ENCODE peak calls at places on chromosomes 11 and 22, in six cellular contexts. Y is foreskin melanocyte; N is renal cortical epithelial cell; L is IMR-90; U is CD8-positive, alpha-beta memory T cell; J is cardiac fibroblast. V is an unnamed sample.

GRCh38 chr11:32029721-32030120 is 61.2 kb upstream of the RCN1 start:
- DNase-seq in J (peak), Y (no peak), U (no peak), L (no peak), N (no peak), V (no peak)

GRCh38 chr11:45655347-45655756 is 10.1 kb downstream of the CHST1 start:
- DNase-seq in L (peak), N (peak), U (peak), Y (peak), J (peak), V (peak)

GRCh38 chr11:59463176-59463575 is 6.4 kb downstream of the OR4D6 start:
- DNase-seq in J (peak), N (no peak), U (no peak), Y (peak), L (no peak), V (peak)

GRCh38 chr11:121711236-121711635 is 258.5 kb upstream of the SORL1-AS1 start:
- DNase-seq in N (peak), Y (no peak), U (no peak), L (peak), J (no peak), V (peak)

GRCh38 chr11:72702842-72703241 is 28.6 kb upstream of the PDE2A start:
- DNase-seq in J (no peak), N (no peak), Y (no peak), L (no peak), U (no peak), V (no peak)

GRCh38 chr22:37397246-37397645 is 30.0 kb downstream of the ELFN2 start:
- DNase-seq in U (no peak), L (no peak), J (no peak), N (no peak), Y (no peak), V (no peak)

GRCh38 chr11:110470716-110471115 is 41.0 kb downstream of the FDX1 start:
- DNase-seq in Y (no peak), U (no peak), N (no peak), J (peak), L (peak), V (no peak)

GRCh38 chr11:114061053-114062049 is 1.8 kb downstream of the ZBTB16 start:
- DNase-seq in Y (no peak), N (peak), U (no peak), L (no peak), J (peak), V (no peak)

GRCh38 chr11:63536669-63537292 is at the start of gene PLAAT4:
- DNase-seq in Y (peak), J (peak), N (peak), L (peak), U (peak), V (peak)

GRCh38 chr11:70424765-70425164 is 26.4 kb downstream of the CTTN start:
- DNase-seq in J (no peak), N (no peak), U (no peak), L (no peak), Y (no peak), V (no peak)

GRCh38 chr22:18950141-18950540 is 14.0 kb upstream of the PRODH start:
- DNase-seq in L (no peak), N (no peak), U (no peak), J (no peak), Y (no peak), V (no peak)

GRCh38 chr11:72736452-72737069 is 15.6 kb downstream of the ARAP1 start:
- DNase-seq in U (peak), L (peak), N (peak), J (peak), Y (no peak), V (peak)

GRCh38 chr11:47724041-47724729 is 9.0 kb upstream of the AGBL2 start:
- DNase-seq in Y (no peak), J (peak), L (peak), N (peak), U (no peak), V (peak)

GRCh38 chr22:25062378-25063095 is 110.0 kb downstream of the KIAA1671 start:
- DNase-seq in J (no peak), Y (no peak), L (no peak), N (no peak), U (peak), V (no peak)

GRCh38 chr11:64472593-64473455 is 113.9 kb downstream of the RPS6KA4 start:
- DNase-seq in N (no peak), U (no peak), Y (no peak), L (no peak), J (no peak), V (peak)

GRCh38 chr11:15627560-15627959 is 512.8 kb downstream of the INSC start:
- DNase-seq in Y (no peak), L (peak), J (peak), U (no peak), N (peak), V (peak)

GRCh38 chr11:62105611-62106245 is 18.1 kb upstream of the INCENP start:
- DNase-seq in N (peak), J (peak), Y (peak), U (no peak), L (peak), V (peak)

GRCh38 chr11:44312876-44313275 is 2.9 kb upstream of the ALX4 start:
- DNase-seq in Y (no peak), N (no peak), L (no peak), U (no peak), J (no peak), V (no peak)

GRCh38 chr22:39997939-39998726 is 3.4 kb downstream of the FAM83F start:
- DNase-seq in L (peak), N (peak), J (peak), Y (no peak), U (no peak), V (peak)

GRCh38 chr11:120304526-120304925 is 20.6 kb upstream of the TLCD5 start:
- DNase-seq in Y (no peak), U (no peak), L (peak), J (peak), N (peak), V (peak)

GRCh38 chr11:28447226-28447625 is 339.0 kb downstream of the METTL15 start:
- DNase-seq in N (peak), U (no peak), L (peak), Y (peak), J (peak), V (peak)